ENCODE peak calls at places on chromosomes 11 and 22, in seven cellular contexts. U is heart right ventricle; G is stimulated activated naive CD8-positive, alpha-beta T cell treated with anti-CD3 and anti-CD28 coated beads, Interleukin-15, amount 100 ng/mL, for 72 hours; W is omental fat pad; H is activated T-cell treated with anti-CD3 and anti-CD28 coated beads, Interleukin-2, amount 50 U/mL, for 4 hours; Z is activated CD8-positive, alpha-beta T cell treated with anti-CD3 and anti-CD28 coated beads, Interleukin-2, amount 10 ng/mL, durations not matched to agents 7 days and 5 days; N is Right ventricle myocardium inferior. C is an unnamed sample.

GRCh38 chr11:42631223-42631843 is 680.5 kb upstream of the API5 start:
- ATAC-seq in U (no peak), G (no peak), W (no peak), H (no peak), Z (no peak), N (no peak), C (no peak)

GRCh38 chr22:30332551-30332950 is 5.8 kb upstream of the TBC1D10A start:
- ATAC-seq in U (no peak), G (no peak), W (no peak), H (no peak), Z (no peak), N (no peak), C (no peak)

GRCh38 chr22:40112595-40112994 is 65.1 kb upstream of the TNRC6B start:
- ATAC-seq in U (no peak), G (no peak), W (no peak), H (no peak), Z (no peak), N (no peak), C (peak)

GRCh38 chr11:69699213-69699612 is 4.6 kb downstream of the FGF19 start:
- ATAC-seq in U (no peak), G (no peak), W (no peak), H (no peak), Z (no peak), N (no peak), C (no peak)

GRCh38 chr22:26573026-26573662 is 16.8 kb downstream of the TPST2 start:
- ATAC-seq in U (peak), G (peak), W (no peak), H (no peak), Z (peak), N (peak), C (no peak)

GRCh38 chr11:102047305-102047924 is at the start of gene CFAP300:
- ATAC-seq in U (peak), G (peak), W (peak), H (peak), Z (peak), N (peak), C (peak)

GRCh38 chr11:126939552-126939951 is 61.0 kb downstream of the KIRREL3 start:
- ATAC-seq in U (no peak), G (no peak), W (no peak), H (no peak), Z (no peak), N (no peak), C (no peak)

GRCh38 chr22:40019100-40019499 is 24.3 kb downstream of the FAM83F start:
- ATAC-seq in U (no peak), G (no peak), W (no peak), H (no peak), Z (no peak), N (no peak), C (no peak)

GRCh38 chr11:62395885-62396778 is 22.7 kb upstream of the SCGB1A1 start:
- ATAC-seq in U (no peak), G (no peak), W (no peak), H (no peak), Z (no peak), N (no peak), C (no peak)

GRCh38 chr22:20013382-20013871 is 3.2 kb downstream of the ARVCF start:
- ATAC-seq in U (peak), G (no peak), W (no peak), H (no peak), Z (no peak), N (peak), C (no peak)

GRCh38 chr11:130897262-130898182 is 18.8 kb downstream of the SNX19 start:
- ATAC-seq in U (peak), G (no peak), W (peak), H (no peak), Z (no peak), N (peak), C (no peak)

GRCh38 chr11:88402784-88403183 is 65.2 kb upstream of the CTSC start:
- ATAC-seq in U (no peak), G (no peak), W (no peak), H (no peak), Z (no peak), N (no peak), C (no peak)

GRCh38 chr11:47388697-47389576 is 10.6 kb upstream of the SPI1 start:
- ATAC-seq in U (no peak), G (no peak), W (no peak), H (no peak), Z (no peak), N (no peak), C (no peak)

GRCh38 chr11:78740175-78741161 is 165.8 kb upstream of the NARS2 start:
- ATAC-seq in U (peak), G (no peak), W (no peak), H (no peak), Z (no peak), N (peak), C (no peak)

C was measured in activated T-helper 17 cell treated with anti-CD3 and anti-CD28 coated beads, Interleukin-2, amount 50 U/mL, for 72 hours.